ENCODE peak calls at places on chromosomes 4 and X, in eight cellular contexts. S is heart left ventricle, G is breast epithelium, K is fibroblast of lung, D is tibial artery, Z is tibial nerve, J is trophoblast cell, C is heart right ventricle. L is an unnamed sample.

GRCh38 chr4:54484361-54484760 is 173.4 kb upstream of the KIT start:
- DNase-seq in C (no peak), S (no peak), J (no peak), D (no peak), G (no peak), K (no peak), Z (no peak), L (no peak)

GRCh38 chr4:42396361-42397255 is 680 bp upstream of the SHISA3 start:
- DNase-seq in S (no peak), J (no peak), K (no peak), C (no peak), Z (no peak), G (no peak), D (no peak), L (no peak)

GRCh38 chrX:46642145-46642544 is 68.6 kb downstream of the CHST7 start:
- DNase-seq in J (peak; percentile 55), K (peak; percentile 62), S (no peak), C (no peak), D (no peak), G (no peak), Z (no peak), L (no peak)

GRCh38 chrX:131734621-131735020 is 190.7 kb downstream of the OR13H1 start:
- DNase-seq in D (no peak), J (peak; percentile 96), G (peak; percentile 87), K (no peak), C (no peak), S (no peak), Z (no peak), L (no peak)

GRCh38 chrX:112736310-112736709 is 56.6 kb upstream of the LHFPL1 start:
- DNase-seq in G (no peak), K (no peak), J (peak; percentile 54), C (no peak), Z (no peak), D (no peak), S (no peak), L (no peak)

GRCh38 chrX:154730271-154730883 is 20.5 kb downstream of the GAB3 start:
- DNase-seq in Z (no peak), J (no peak), D (no peak), S (peak; percentile 62), K (peak; percentile 88), C (peak; percentile 35), G (no peak), L (no peak)

GRCh38 chrX:129824620-129825019 is 19.1 kb downstream of the ZDHHC9 start:
- DNase-seq in D (no peak), S (no peak), G (no peak), C (no peak), Z (no peak), K (no peak), J (no peak), L (no peak)

GRCh38 chr4:101156619-101157310 is 190.6 kb downstream of the PPP3CA start:
- DNase-seq in K (no peak), Z (no peak), J (no peak), S (no peak), D (no peak), C (no peak), G (no peak), L (no peak)

GRCh38 chrX:149497626-149498025 is 7.5 kb downstream of the IDS start:
- DNase-seq in K (peak; percentile 25), Z (no peak), J (no peak), S (no peak), C (no peak), D (no peak), G (no peak), L (no peak)

GRCh38 chr4:80202190-80202711 is 4.9 kb downstream of the PRDM8 start:
- DNase-seq in C (peak; percentile 90), D (peak; percentile 91), J (peak; percentile 83), Z (peak; percentile 78), G (peak; percentile 54), S (peak; percentile 94), K (peak; percentile 67), L (peak; percentile 89)

GRCh38 chr4:38891051-38891738 is 23.6 kb downstream of the FAM114A1 start:
- DNase-seq in K (no peak), G (no peak), Z (no peak), C (no peak), S (no peak), D (no peak), J (no peak), L (no peak)

GRCh38 chr4:167587361-167587760 is 353.1 kb upstream of the SPOCK3 start:
- DNase-seq in J (no peak), K (no peak), C (no peak), G (no peak), D (no peak), S (no peak), Z (no peak), L (no peak)

GRCh38 chr4:146243141-146243882 is 29.0 kb downstream of the REELD1 start:
- DNase-seq in J (peak; percentile 43), K (no peak), D (no peak), S (peak; percentile 65), Z (no peak), G (no peak), C (peak; percentile 45), L (no peak)

GRCh38 chrX:57752866-57753265 is 72.8 kb upstream of the NLRP2B start:
- DNase-seq in C (no peak), Z (no peak), D (no peak), S (no peak), K (no peak), G (no peak), J (no peak), L (no peak)

GRCh38 chrX:77527233-77528001 is 80.2 kb downstream of the FGF16 start:
- DNase-seq in J (no peak), Z (no peak), K (peak; percentile 42), S (peak; percentile 56), G (no peak), D (no peak), C (peak; percentile 26), L (peak; percentile 42)

GRCh38 chr4:5158391-5158770 is 107.1 kb downstream of the STK32B start:
- DNase-seq in J (no peak), Z (no peak), C (no peak), S (no peak), K (no peak), D (no peak), G (no peak), L (no peak)

GRCh38 chrX:18875256-18875878 is 108.5 kb downstream of the PHKA2 start:
- DNase-seq in C (no peak), Z (no peak), K (no peak), D (no peak), J (no peak), S (no peak), G (no peak), L (no peak)

GRCh38 chr4:10005632-10006031 is 15.7 kb downstream of the SLC2A9 start:
- DNase-seq in Z (no peak), D (no peak), K (no peak), G (no peak), C (no peak), S (no peak), J (no peak), L (no peak)
- H3K4me1 ChIP-seq in Z (peaks cover 31% of the 10 kb centered on the region), D (no peaks in the 10 kb centered on the region), K (no peaks in the 10 kb centered on the region), G (peaks cover 3% of the 10 kb centered on the region), C (peaks cover 30% of the 10 kb centered on the region), S (peaks cover 13% of the 10 kb centered on the region), J (peaks cover 12% of the 10 kb centered on the region), L (peaks cover 26% of the 10 kb centered on the region)

DNA sequence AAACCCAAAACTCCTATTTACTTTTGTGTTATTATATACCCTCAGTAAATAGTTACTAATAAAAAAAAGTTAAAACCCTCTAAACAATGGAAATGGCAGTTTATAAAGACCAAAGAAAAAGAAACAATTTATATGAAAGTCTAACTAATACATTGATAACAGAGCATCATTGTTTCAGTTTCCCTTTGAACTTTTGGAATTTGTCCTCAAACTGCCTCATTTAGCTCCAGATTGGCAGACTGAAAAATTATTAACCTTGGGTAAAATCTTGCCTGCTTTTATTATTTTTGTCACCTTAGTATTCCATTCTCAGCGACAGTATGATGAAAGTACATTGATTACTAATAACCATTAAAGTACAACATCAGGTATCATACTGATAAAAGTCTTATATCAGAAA is 124.0 kb downstream of the PDE5A start:
- DNase-seq in S (no peak), J (no peak), Z (no peak), K (no peak), D (no peak), C (no peak), G (no peak), L (no peak)
- H3K4me1 ChIP-seq in S (no peaks in the 10 kb centered on the region), J (no peaks in the 10 kb centered on the region), Z (no peaks in the 10 kb centered on the region), K (no peaks in the 10 kb centered on the region), D (no peaks in the 10 kb centered on the region), C (no peaks in the 10 kb centered on the region), G (no peaks in the 10 kb centered on the region), L (no peaks in the 10 kb centered on the region)

DNA sequence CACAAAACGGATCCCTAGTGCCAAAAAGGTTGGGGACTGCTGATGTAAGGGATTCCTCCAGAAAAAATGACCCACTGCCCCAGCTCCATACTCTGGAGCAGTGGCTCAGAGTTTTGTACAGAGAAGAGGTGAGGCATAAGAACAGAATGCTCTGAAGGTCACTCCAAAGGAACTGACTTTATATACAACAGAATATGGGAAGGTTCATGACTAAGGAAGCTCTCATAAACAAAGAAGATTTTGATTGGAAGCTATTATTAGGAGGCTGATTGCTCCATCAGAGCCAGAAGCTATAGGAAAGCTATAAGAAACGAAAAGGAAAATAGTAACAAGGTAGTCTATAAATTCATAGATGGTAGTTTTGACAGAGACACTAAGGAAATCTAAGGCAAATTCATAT is 203.1 kb downstream of the SLC7A11 start:
- DNase-seq in J (no peak), G (no peak), Z (no peak), C (no peak), S (no peak), D (no peak), K (peak; percentile 85), L (no peak)
- H3K4me1 ChIP-seq in J (no peaks in the 10 kb centered on the region), G (no peaks in the 10 kb centered on the region), Z (no peaks in the 10 kb centered on the region), C (peaks cover 4% of the 10 kb centered on the region), S (no peaks in the 10 kb centered on the region), D (no peaks in the 10 kb centered on the region), K (peaks cover 13% of the 10 kb centered on the region), L (no peaks in the 10 kb centered on the region)

GRCh38 chr4:105189855-105190650 is 43.4 kb downstream of the TET2 start:
- DNase-seq in C (no peak), S (no peak), Z (no peak), K (no peak), G (no peak), D (no peak), J (no peak), L (no peak)

GRCh38 chr4:105192910-105193309 is 46.2 kb downstream of the TET2 start:
- DNase-seq in S (no peak), Z (no peak), D (no peak), G (no peak), J (no peak), C (no peak), K (no peak), L (no peak)

GRCh38 chr4:105191621-105192210 is 45.0 kb downstream of the TET2 start:
- DNase-seq in Z (no peak), D (no peak), S (no peak), G (no peak), K (no peak), J (peak; percentile 58), C (no peak), L (no peak)

GRCh38 chr4:105194328-105195231 is 47.9 kb downstream of the TET2 start:
- DNase-seq in C (no peak), Z (no peak), K (peak; percentile 43), G (no peak), J (peak; percentile 54), S (no peak), D (no peak), L (no peak)

DNA sequence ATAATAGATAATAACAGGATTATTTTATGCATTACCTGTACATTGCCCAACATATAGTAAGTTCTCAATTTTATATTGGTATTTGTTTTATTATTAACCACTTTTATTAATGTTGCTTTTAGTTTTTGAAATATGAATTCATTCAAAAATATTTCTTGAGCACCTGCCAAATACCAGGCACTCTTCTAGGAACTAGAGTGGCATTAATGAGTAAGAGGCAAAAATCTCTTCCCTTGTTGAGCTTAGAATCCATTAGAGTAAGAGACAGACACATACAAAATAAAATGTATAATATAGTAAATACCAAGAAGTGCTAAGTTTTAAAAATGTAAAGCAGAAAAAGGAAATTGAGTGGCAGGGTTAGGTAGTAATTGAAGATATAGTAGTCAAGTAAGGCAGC is 45.8 kb downstream of the TET2 start:
- DNase-seq in Z (no peak), C (no peak), D (no peak), S (no peak), J (no peak), K (no peak), G (no peak), L (no peak)
- H3K4me1 ChIP-seq in Z (peaks cover 14% of the 10 kb centered on the region), C (peaks cover 28% of the 10 kb centered on the region), D (no peaks in the 10 kb centered on the region), S (peaks cover 35% of the 10 kb centered on the region), J (no peaks in the 10 kb centered on the region), K (peaks cover 9% of the 10 kb centered on the region), G (no peaks in the 10 kb centered on the region), L (peaks cover 29% of the 10 kb centered on the region)